ENCODE peak calls at places on chromosomes 11 and 22, in four cellular contexts. One of them, this sample, is unnamed. For H3K9me3, the result is how much of the 10 kb centered on the place peaks cover.

GRCh38 chr11:117189941-117190544 is 9.1 kb upstream of the TAGLN start:
- DNase-seq in mucosa of descending colon: peak
- DNase-seq in kidney: peak
- DNase-seq in IMR-90: no peak
- DNase-seq in this sample: no peak

GRCh38 chr22:43343262-43343988 is at the start of gene SCUBE1:
- DNase-seq in mucosa of descending colon: peak
- DNase-seq in kidney: peak
- DNase-seq in IMR-90: no peak
- DNase-seq in this sample: peak

GRCh38 chr11:121466063-121466794 is 13.5 kb upstream of the SORL1-AS1 start:
- DNase-seq in mucosa of descending colon: peak
- DNase-seq in kidney: peak
- DNase-seq in IMR-90: peak
- DNase-seq in this sample: peak

GRCh38 chr11:37087650-37088572 is 489.9 kb upstream of the RAG2 start:
- DNase-seq in mucosa of descending colon: no peak
- DNase-seq in kidney: no peak
- DNase-seq in IMR-90: no peak
- DNase-seq in this sample: no peak

GRCh38 chr11:48029686-48030279 is 49.4 kb downstream of the PTPRJ start:
- DNase-seq in mucosa of descending colon: no peak
- DNase-seq in kidney: no peak
- DNase-seq in IMR-90: no peak
- DNase-seq in this sample: no peak

GRCh38 chr11:78432058-78432515 is 14.5 kb upstream of the GAB2 start:
- DNase-seq in mucosa of descending colon: no peak
- DNase-seq in kidney: no peak
- DNase-seq in IMR-90: no peak
- DNase-seq in this sample: no peak

GRCh38 chr11:27387362-27387761 is 24.3 kb upstream of the CCDC34 start:
- DNase-seq in mucosa of descending colon: no peak
- DNase-seq in kidney: no peak
- DNase-seq in IMR-90: no peak
- DNase-seq in this sample: no peak

GRCh38 chr11:75240381-75241035 is at the start of gene TPBGL:
- DNase-seq in mucosa of descending colon: no peak
- DNase-seq in kidney: peak
- DNase-seq in IMR-90: no peak
- DNase-seq in this sample: no peak

GRCh38 chr11:100923555-100923954 is 206.1 kb downstream of the PGR start:
- DNase-seq in mucosa of descending colon: no peak
- DNase-seq in kidney: no peak
- DNase-seq in IMR-90: peak
- DNase-seq in this sample: no peak

GRCh38 chr11:10377182-10377581 is 72.3 kb downstream of the ADM start:
- DNase-seq in mucosa of descending colon: no peak
- DNase-seq in kidney: no peak
- DNase-seq in IMR-90: no peak
- DNase-seq in this sample: no peak

GRCh38 chr11:119854521-119854920 is 125.5 kb upstream of the NECTIN1 start:
- DNase-seq in mucosa of descending colon: no peak
- DNase-seq in kidney: no peak
- DNase-seq in IMR-90: no peak
- DNase-seq in this sample: peak

GRCh38 chr11:70043482-70043881 is 34.6 kb upstream of the ANO1 start:
- DNase-seq in mucosa of descending colon: no peak
- DNase-seq in kidney: no peak
- DNase-seq in IMR-90: no peak
- DNase-seq in this sample: no peak
- H3K9me3 ChIP-seq in mucosa of descending colon: under half
- H3K9me3 ChIP-seq in kidney: under half
- H3K9me3 ChIP-seq in IMR-90: under half
- H3K9me3 ChIP-seq in this sample: under half

GRCh38 chr11:2621919-2622318 is 77.9 kb downstream of the KCNQ1OT1 start:
- DNase-seq in mucosa of descending colon: no peak
- DNase-seq in kidney: no peak
- DNase-seq in IMR-90: no peak
- DNase-seq in this sample: no peak
- H3K9me3 ChIP-seq in mucosa of descending colon: under half
- H3K9me3 ChIP-seq in kidney: under half
- H3K9me3 ChIP-seq in IMR-90: under half
- H3K9me3 ChIP-seq in this sample: under half

DNA sequence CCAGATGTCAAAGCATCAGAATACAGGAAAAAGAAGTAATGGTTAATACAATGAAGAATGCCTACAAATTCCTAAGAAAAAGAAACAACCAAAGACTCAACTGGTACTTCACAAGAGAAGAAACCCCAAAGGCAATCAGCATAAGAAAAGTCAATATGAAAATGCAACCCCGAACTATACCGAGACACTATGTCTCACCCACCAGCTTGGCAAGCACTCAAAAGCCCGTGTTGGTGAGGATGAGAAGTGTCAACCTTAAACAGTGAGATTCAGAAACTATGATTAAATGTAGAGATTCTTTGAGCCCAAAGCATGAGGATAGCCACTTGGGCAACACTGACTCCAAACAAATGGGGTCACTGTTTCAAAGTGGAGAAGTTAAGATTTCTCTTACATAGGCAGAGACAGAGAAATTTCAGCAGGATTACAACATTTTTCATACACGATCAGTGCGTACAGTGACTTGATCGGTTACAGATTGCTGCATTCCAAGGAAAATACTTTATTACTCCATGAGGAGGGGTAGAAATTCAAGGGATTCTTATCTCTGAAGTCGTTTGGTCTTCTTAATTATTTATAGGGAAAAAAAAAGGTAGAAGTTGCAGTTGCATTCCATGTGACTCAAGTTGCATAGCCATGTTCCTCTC is 10.9 kb upstream of the SMIM38 start:
- DNase-seq in mucosa of descending colon: no peak
- DNase-seq in kidney: no peak
- DNase-seq in IMR-90: peak
- DNase-seq in this sample: no peak
- H3K9me3 ChIP-seq in mucosa of descending colon: under half
- H3K9me3 ChIP-seq in kidney: under half
- H3K9me3 ChIP-seq in IMR-90: under half
- H3K9me3 ChIP-seq in this sample: under half

GRCh38 chr22:10961043-10961860 is 4566.7 kb upstream of the OR11H1 start:
- DNase-seq in mucosa of descending colon: peak
- DNase-seq in kidney: peak
- DNase-seq in IMR-90: no peak
- DNase-seq in this sample: no peak
- H3K9me3 ChIP-seq in mucosa of descending colon: half or more
- H3K9me3 ChIP-seq in kidney: under half
- H3K9me3 ChIP-seq in IMR-90: under half
- H3K9me3 ChIP-seq in this sample: under half

GRCh38 chr11:70537576-70538571 is 139.5 kb downstream of the CTTN start:
- DNase-seq in mucosa of descending colon: peak
- DNase-seq in kidney: peak
- DNase-seq in IMR-90: no peak
- DNase-seq in this sample: no peak
- H3K9me3 ChIP-seq in mucosa of descending colon: under half
- H3K9me3 ChIP-seq in kidney: under half
- H3K9me3 ChIP-seq in IMR-90: under half
- H3K9me3 ChIP-seq in this sample: under half

GRCh38 chr11:81039916-81040530 is 1599.2 kb upstream of the TENM4 start:
- DNase-seq in mucosa of descending colon: no peak
- DNase-seq in kidney: no peak
- DNase-seq in IMR-90: no peak
- DNase-seq in this sample: peak
- H3K9me3 ChIP-seq in mucosa of descending colon: under half
- H3K9me3 ChIP-seq in kidney: under half
- H3K9me3 ChIP-seq in IMR-90: under half
- H3K9me3 ChIP-seq in this sample: under half

GRCh38 chr11:22668005-22668796 is 1.8 kb downstream of the GAS2 start:
- DNase-seq in mucosa of descending colon: no peak
- DNase-seq in kidney: no peak
- DNase-seq in IMR-90: no peak
- DNase-seq in this sample: no peak

GRCh38 chr11:22670803-22671202 is 4.4 kb downstream of the GAS2 start:
- DNase-seq in mucosa of descending colon: no peak
- DNase-seq in kidney: no peak
- DNase-seq in IMR-90: peak
- DNase-seq in this sample: peak

GRCh38 chr11:22669368-22669767 is 3.0 kb downstream of the GAS2 start:
- DNase-seq in mucosa of descending colon: no peak
- DNase-seq in kidney: no peak
- DNase-seq in IMR-90: no peak
- DNase-seq in this sample: no peak

GRCh38 chr11:22666320-22666699 is at the start of gene GAS2:
- DNase-seq in mucosa of descending colon: no peak
- DNase-seq in kidney: no peak
- DNase-seq in IMR-90: peak
- DNase-seq in this sample: no peak

DNA sequence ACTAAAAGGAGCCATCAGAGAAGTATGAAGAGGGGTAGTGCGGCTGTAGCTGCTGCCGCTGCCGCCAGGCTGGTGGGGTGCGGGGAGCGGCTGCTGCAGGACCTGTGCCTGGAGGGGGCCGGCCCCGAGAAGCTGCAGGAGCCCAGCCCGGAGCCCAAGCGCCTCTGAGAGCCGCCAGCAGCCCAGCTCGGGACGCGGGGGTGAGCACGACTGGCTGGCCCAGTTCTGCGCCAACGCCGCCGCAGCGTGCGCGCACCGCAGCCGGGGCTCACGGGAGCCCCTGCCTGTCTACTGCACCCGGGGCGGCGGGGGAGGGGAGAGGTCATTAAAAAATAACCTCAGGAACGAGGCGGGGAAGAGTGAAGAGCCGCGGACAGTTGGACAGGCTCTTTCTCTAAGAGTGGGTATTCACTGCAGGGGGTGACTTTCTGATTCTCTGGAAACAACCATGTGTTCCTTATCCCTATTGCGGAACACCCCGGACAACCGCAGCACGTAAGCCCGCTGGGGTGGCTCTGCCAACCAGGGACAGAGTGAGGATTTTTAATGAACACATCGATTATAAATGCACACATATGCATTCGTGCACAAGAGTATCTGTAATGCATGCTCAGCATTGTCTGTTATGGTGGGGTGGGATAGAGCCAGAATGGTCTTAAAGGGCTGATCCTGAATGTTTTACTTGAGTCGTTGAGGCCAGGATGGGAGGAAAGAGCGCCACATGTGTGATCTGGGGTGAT is 459 bp downstream of the GAS2 start:
- DNase-seq in mucosa of descending colon: peak
- DNase-seq in kidney: peak
- DNase-seq in IMR-90: no peak
- DNase-seq in this sample: peak
- H3K9me3 ChIP-seq in mucosa of descending colon: under half
- H3K9me3 ChIP-seq in kidney: under half
- H3K9me3 ChIP-seq in IMR-90: under half
- H3K9me3 ChIP-seq in this sample: under half